ENCODE peak calls at places on chromosomes 16 and 17, in four cellular contexts. K, I, C and Z are unnamed samples. For H3K27me3 and H3K36me3, the result is how much of the 10 kb centered on the place peaks cover.

GRCh38 chr16:84989791-84990620 is 21.3 kb downstream of the ZDHHC7 start:
- DNase-seq in K (no peak), I (no peak), C (no peak), Z (no peak)

GRCh38 chr16:85240982-85241924 is 129.0 kb upstream of the CIBAR2 start:
- DNase-seq in K (no peak), I (no peak), C (no peak), Z (no peak)

GRCh38 chr17:1473841-1474240 is 17.8 kb upstream of the CRK start:
- DNase-seq in K (no peak), I (no peak), C (no peak), Z (no peak)

GRCh38 chr17:81066072-81066471 is 31.1 kb downstream of the BAIAP2 start:
- DNase-seq in K (peak), I (no peak), C (no peak), Z (no peak)

GRCh38 chr17:13537871-13538643 is 63.7 kb downstream of the HS3ST3A1 start:
- DNase-seq in K (no peak), I (no peak), C (no peak), Z (no peak)

GRCh38 chr16:80158766-80159165 is 382.0 kb upstream of the DYNLRB2 start:
- DNase-seq in K (peak), I (no peak), C (no peak), Z (no peak)

GRCh38 chr17:75602644-75603043 is 15.0 kb downstream of the MYO15B start:
- DNase-seq in K (no peak), I (no peak), C (no peak), Z (no peak)

GRCh38 chr17:16661217-16661616 is 7.6 kb upstream of the ZNF624 start:
- DNase-seq in K (no peak), I (no peak), C (no peak), Z (no peak)

GRCh38 chr16:83211711-83212110 is 584.9 kb downstream of the CDH13 start:
- DNase-seq in K (no peak), I (peak), C (no peak), Z (no peak)

GRCh38 chr16:5449901-5450300 is 352.3 kb upstream of the EEF2KMT start:
- DNase-seq in K (no peak), I (no peak), C (no peak), Z (no peak)

GRCh38 chr17:17235212-17236174 is 1.5 kb downstream of the FLCN start:
- DNase-seq in K (peak), I (no peak), C (no peak), Z (peak)

GRCh38 chr16:55077231-55077630 is 146.6 kb downstream of the IRX5 start:
- DNase-seq in K (peak), I (no peak), C (no peak), Z (no peak)

GRCh38 chr16:15573274-15573895 is 69.6 kb downstream of the MARF1 start:
- DNase-seq in K (no peak), I (no peak), C (no peak), Z (no peak)

GRCh38 chr17:18261146-18261515 is 669 bp downstream of the MIEF2 start:
- DNase-seq in K (peak), I (no peak), C (peak), Z (peak)

GRCh38 chr16:79278506-79278905 is 322.0 kb downstream of the MAF start:
- DNase-seq in K (no peak), I (no peak), C (no peak), Z (no peak)

GRCh38 chr17:75524971-75525805 is at the start of gene LLGL2:
- DNase-seq in K (peak), I (peak), C (peak), Z (peak)

GRCh38 chr17:57579245-57579644 is 165.9 kb downstream of the CCDC182 start:
- DNase-seq in K (no peak), I (no peak), C (no peak), Z (no peak)

GRCh38 chr16:53080345-53081031 is 25.7 kb downstream of the CHD9 start:
- DNase-seq in K (peak), I (peak), C (peak), Z (no peak)

GRCh38 chr17:77555110-77555509 is 403.4 kb upstream of the TNRC6C start:
- DNase-seq in K (no peak), I (no peak), C (peak), Z (peak)

GRCh38 chr16:81366316-81366932 is 51.7 kb downstream of the GAN start:
- DNase-seq in K (peak), I (peak), C (peak), Z (peak)

GRCh38 chr16:19389246-19389645 is 28.4 kb upstream of the TMC5 start:
- DNase-seq in K (peak), I (peak), C (peak), Z (peak)

GRCh38 chr16:50303605-50304466 is 37.5 kb downstream of the ADCY7 start:
- DNase-seq in K (no peak), I (peak), C (peak), Z (peak)

GRCh38 chr17:80103061-80103481 is 1.7 kb downstream of the GAA start:
- DNase-seq in K (no peak), I (no peak), C (no peak), Z (no peak)

GRCh38 chr17:30271102-30271501 is 20.6 kb downstream of the BLMH start:
- DNase-seq in K (peak), I (no peak), C (no peak), Z (no peak)

GRCh38 chr17:8480011-8480976 is 44.6 kb downstream of the NDEL1 start:
- DNase-seq in K (no peak), I (no peak), C (no peak), Z (peak)

GRCh38 chr16:26118575-26118974 is 426.8 kb downstream of the HS3ST4 start:
- DNase-seq in K (no peak), I (no peak), C (no peak), Z (peak)

GRCh38 chr16:81499576-81500380 is 55.2 kb downstream of the CMIP start:
- DNase-seq in K (no peak), I (no peak), C (no peak), Z (no peak)

GRCh38 chr16:84552135-84552534 is 47.7 kb upstream of the MEAK7 start:
- DNase-seq in K (no peak), I (no peak), C (no peak), Z (no peak)

GRCh38 chr16:56675685-56676210 is 6.1 kb downstream of the MT1H start:
- DNase-seq in K (no peak), I (no peak), C (no peak), Z (peak)

GRCh38 chr16:31109622-31110021 is 1.4 kb downstream of the BCKDK start:
- DNase-seq in K (no peak), I (no peak), C (no peak), Z (no peak)

GRCh38 chr16:19559242-19559910 is 3.9 kb downstream of the VPS35L start:
- DNase-seq in K (peak), I (peak), C (peak), Z (peak)

GRCh38 chr17:62933986-62934385 is 32.0 kb upstream of the TANC2 start:
- DNase-seq in K (peak), I (peak), C (no peak), Z (no peak)

GRCh38 chr17:41446806-41447205 is 6.0 kb upstream of the KRT38 start:
- DNase-seq in K (peak), I (peak), C (no peak), Z (no peak)

GRCh38 chr17:42132941-42133340 is 10.3 kb downstream of the HSPB9 start:
- DNase-seq in K (peak), I (peak), C (no peak), Z (no peak)

GRCh38 chr16:74480150-74481029 is 59.1 kb upstream of the CLEC18B start:
- DNase-seq in K (peak), I (peak), C (no peak), Z (no peak)

GRCh38 chr17:58402047-58402446 is 15.3 kb downstream of the RNF43 start:
- DNase-seq in K (peak), I (peak), C (no peak), Z (no peak)

GRCh38 chr17:7340179-7340578 is 3.9 kb downstream of the ACAP1 start:
- DNase-seq in K (peak), I (no peak), C (no peak), Z (no peak)

GRCh38 chr17:81684442-81684911 is 666 bp downstream of the HGS start:
- DNase-seq in K (no peak), I (no peak), C (peak), Z (peak)

GRCh38 chr16:55292491-55292890 is 31.5 kb upstream of the IRX6 start:
- DNase-seq in K (no peak), I (no peak), C (no peak), Z (peak)

GRCh38 chr16:46730126-46730525 is 18.0 kb downstream of the MYLK3 start:
- DNase-seq in K (no peak), I (no peak), C (no peak), Z (no peak)

GRCh38 chr17:49457564-49458535 is 37.2 kb upstream of the NGFR start:
- DNase-seq in K (no peak), I (no peak), C (no peak), Z (no peak)
- H3K27me3 ChIP-seq in K (under half), I (under half), C (under half), Z (under half)

DNA sequence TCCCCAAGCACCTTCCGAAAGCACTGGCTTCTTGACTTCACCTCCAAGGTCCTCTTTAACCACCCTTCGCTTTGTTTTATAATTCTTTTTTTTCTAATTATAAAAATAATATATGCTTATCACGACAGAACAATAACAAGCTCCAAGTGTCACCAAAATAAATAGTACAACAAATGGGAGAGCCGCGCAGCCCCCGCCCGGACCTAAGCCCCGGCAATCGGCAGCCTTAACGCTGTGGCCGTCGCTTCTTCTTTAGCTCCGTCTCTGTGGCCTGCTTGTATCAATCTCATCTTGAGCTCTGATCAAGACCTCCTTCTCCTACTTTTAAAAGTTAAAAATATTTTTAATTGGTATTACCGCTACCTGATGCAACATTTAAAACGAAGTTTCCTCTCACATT is 42.7 kb downstream of the CYB5D2 start:
- DNase-seq in K (no peak), I (no peak), C (no peak), Z (no peak)
- H3K36me3 ChIP-seq in K (under half), I (under half), C (under half), Z (under half)

GRCh38 chr17:35404360-35404759 is 27.9 kb downstream of the SLFN12 start:
- DNase-seq in K (no peak), I (peak), C (no peak), Z (no peak)
- H3K4me3 ChIP-seq in K (no peak), I (no peak), C (no peak), Z (no peak)

GRCh38 chr17:52159159-52159809 is 770 bp upstream of the CA10 start:
- DNase-seq in K (no peak), I (no peak), C (peak), Z (peak)
- H3K27me3 ChIP-seq in K (under half), I (half or more), C (under half), Z (under half)

GRCh38 chr17:15381707-15382106 is 40.3 kb upstream of the TEKT3 start:
- DNase-seq in K (no peak), I (no peak), C (no peak), Z (no peak)

GRCh38 chr17:15379659-15380058 is 38.3 kb upstream of the TEKT3 start:
- DNase-seq in K (no peak), I (no peak), C (no peak), Z (no peak)

GRCh38 chr17:15378243-15378642 is 36.8 kb upstream of the TEKT3 start:
- DNase-seq in K (no peak), I (no peak), C (no peak), Z (no peak)

GRCh38 chr17:15382866-15383265 is 41.5 kb upstream of the TEKT3 start:
- DNase-seq in K (no peak), I (no peak), C (no peak), Z (no peak)

DNA sequence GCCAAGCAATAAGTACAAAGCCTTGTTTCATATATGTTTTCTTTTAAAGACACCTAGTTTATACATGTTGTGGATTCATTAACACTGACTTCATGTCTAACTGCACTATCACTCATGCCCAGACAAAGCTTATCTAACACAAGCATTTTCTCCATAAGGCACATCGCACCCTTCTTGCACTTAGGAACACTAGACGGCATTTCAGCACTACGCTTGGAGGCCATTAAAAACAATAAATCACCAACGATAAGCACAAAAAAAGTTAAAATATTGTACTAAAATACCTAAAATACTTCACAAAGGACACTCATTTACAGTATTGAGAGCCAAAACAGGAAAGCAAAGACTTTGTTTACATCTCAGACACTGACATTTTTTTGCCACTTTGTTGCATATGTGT is 39.0 kb upstream of the TEKT3 start:
- DNase-seq in K (no peak), I (no peak), C (no peak), Z (no peak)
- H3K36me3 ChIP-seq in K (under half), I (under half), C (under half), Z (under half)

DNA sequence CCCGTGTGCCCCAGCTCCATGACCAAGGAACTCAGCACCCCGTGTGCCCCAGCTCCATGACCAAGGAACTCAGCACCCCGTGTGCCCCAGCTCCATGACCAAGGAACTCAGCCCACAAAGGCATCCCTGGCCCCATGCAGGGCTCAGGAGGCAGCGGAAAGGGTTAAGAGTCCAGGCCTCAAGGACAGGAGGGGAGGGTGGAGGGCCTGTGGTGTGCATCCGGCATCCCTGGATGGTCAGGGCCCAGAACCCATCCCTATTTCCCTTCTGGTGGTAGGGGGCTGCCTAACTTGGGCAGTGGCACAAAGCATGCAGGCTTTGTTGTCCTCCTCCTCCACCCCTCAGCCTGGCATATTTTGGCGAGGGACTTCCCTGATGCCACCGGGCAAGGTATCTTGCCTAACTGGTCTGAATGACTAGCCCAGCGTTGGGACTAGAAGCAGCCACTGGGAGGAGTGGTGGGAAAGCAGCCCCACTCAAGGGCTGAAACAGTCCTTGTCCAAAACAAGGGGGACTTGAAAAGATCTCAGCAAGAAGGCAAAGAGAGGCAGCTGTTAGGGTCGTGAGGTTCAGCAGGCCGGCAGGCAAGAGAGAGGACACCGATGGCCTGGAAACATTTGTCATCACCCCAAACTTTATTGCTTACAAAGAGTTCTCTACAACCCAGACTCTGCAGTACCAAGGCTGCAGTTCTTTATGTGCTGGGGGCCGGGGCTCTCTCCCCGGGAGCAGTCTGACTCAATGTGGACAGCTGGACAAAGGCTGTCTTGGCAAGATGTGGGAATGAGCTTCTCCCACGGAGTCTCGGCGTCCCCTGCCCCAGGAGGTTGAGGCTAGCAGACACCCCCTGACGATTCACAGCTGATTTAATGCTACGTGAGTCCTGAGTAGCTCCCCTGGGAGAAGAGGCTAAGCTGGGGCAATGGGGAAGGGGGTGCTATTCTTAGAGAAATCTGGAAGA is 902 bp upstream of the SPATA32 start:
- DNase-seq in K (peak), I (peak), C (no peak), Z (peak)
- H3K4me3 ChIP-seq in K (no peak), I (peak), C (no peak), Z (peak)

GRCh38 chr17:48735057-48735341 is 6.4 kb upstream of the HOXB13 start:
- DNase-seq in K (no peak), I (no peak), C (no peak), Z (no peak)

GRCh38 chr17:48740537-48740936 is 12.0 kb upstream of the HOXB13 start:
- DNase-seq in K (no peak), I (no peak), C (no peak), Z (no peak)

GRCh38 chr17:48738424-48738802 is 9.9 kb upstream of the HOXB13 start:
- DNase-seq in K (no peak), I (no peak), C (no peak), Z (no peak)

GRCh38 chr17:48737330-48738043 is 8.9 kb upstream of the HOXB13 start:
- DNase-seq in K (no peak), I (no peak), C (no peak), Z (no peak)

DNA sequence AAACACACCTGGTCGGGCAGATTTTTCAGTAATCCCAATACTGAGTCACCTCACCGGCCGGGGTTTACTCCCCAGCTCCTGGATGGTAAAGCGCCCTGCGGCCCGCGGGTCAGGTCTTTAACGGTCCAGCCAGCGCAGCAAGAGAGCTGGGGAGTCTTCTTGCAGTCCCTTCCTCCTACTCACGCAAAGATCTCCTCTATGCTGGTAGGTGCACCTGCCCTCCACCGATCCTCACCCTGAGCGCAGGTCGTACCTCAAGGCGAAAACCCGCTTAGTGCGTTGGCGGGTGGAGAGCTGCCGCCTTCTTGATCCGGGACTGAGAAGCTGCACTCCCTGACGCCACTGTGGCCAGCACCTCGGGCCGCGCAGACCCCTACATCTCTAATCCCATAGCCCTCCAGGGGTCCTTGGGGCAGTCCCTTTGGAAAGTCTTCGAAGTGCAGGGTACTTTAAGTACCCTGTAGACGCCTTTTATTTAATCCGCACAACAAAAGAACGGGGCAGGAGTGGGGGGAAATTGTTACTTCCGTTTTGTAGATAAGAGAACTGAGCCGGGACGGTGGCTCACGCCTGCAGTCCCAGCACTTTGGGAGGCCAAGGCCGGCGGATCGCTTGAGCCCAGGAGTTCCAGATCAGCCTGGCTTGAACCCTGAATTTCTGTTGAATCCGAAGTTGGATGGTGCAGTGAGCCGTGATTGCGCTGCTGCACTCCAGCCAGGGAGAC is 10.4 kb upstream of the HOXB13 start:
- DNase-seq in K (no peak), I (no peak), C (no peak), Z (peak)
- H3K27me3 ChIP-seq in K (half or more), I (half or more), C (half or more), Z (half or more)

GRCh38 chr17:73198201-73198929 is 5.5 kb downstream of the COG1 start:
- DNase-seq in K (no peak), I (no peak), C (no peak), Z (no peak)
- H3K36me3 ChIP-seq in K (half or more), I (half or more), C (half or more), Z (under half)

GRCh38 chr16:86664518-86665318 is 86.4 kb downstream of the FOXL1 start:
- DNase-seq in K (peak), I (peak), C (no peak), Z (no peak)
- H3K4me3 ChIP-seq in K (peak), I (no peak), C (peak), Z (no peak)

GRCh38 chr17:10072556-10072955 is 125.8 kb downstream of the GAS7 start:
- DNase-seq in K (no peak), I (no peak), C (no peak), Z (no peak)
- H3K27me3 ChIP-seq in K (under half), I (under half), C (under half), Z (under half)